ENCODE peak calls at places on chromosomes 13 and 19, in seven cellular contexts. V, B, O, E, R, M and L are unnamed samples.

GRCh38 chr13:50365683-50366391 is 350.6 kb downstream of the KCNRG start:
- DNase-seq in V (no peak), O (peak; percentile 71), M (no peak), E (no peak), R (no peak), B (no peak), L (peak; percentile 59)

GRCh38 chr13:31944262-31945160 is 87.1 kb upstream of the FRY start:
- DNase-seq in V (no peak), M (no peak), B (no peak), E (no peak), O (no peak), R (no peak), L (no peak)

GRCh38 chr13:50910483-50910805 is 853 bp downstream of the RNASEH2B start:
- DNase-seq in M (peak; percentile 49), V (peak; percentile 36), E (peak; percentile 42), B (peak; percentile 54), R (no peak), O (no peak), L (no peak)

GRCh38 chr13:112893570-112894422 is 75.2 kb upstream of the MCF2L start:
- DNase-seq in O (no peak), M (no peak), B (peak; percentile 23), V (no peak), E (peak; percentile 84), R (no peak), L (peak; percentile 38)

GRCh38 chr13:22014469-22014868 is 343.6 kb downstream of the FGF9 start:
- DNase-seq in R (no peak), O (peak; percentile 5), M (no peak), V (no peak), E (no peak), B (no peak), L (no peak)

GRCh38 chr19:1069009-1069779 is 2.2 kb downstream of the ARHGAP45 start:
- DNase-seq in R (peak; percentile 67), M (no peak), B (no peak), V (peak; percentile 50), E (no peak), O (no peak), L (no peak)

GRCh38 chr13:53151692-53152421 is 123.2 kb downstream of the OLFM4 start:
- DNase-seq in V (peak; percentile 17), E (peak; percentile 85), M (no peak), O (no peak), R (no peak), B (peak; percentile 42), L (peak; percentile 62)

GRCh38 chr19:46786236-46787039 is 2.0 kb downstream of the SLC1A5 start:
- DNase-seq in V (peak; percentile 77), O (peak; percentile 82), M (peak; percentile 70), B (peak; percentile 94), R (peak; percentile 69), E (peak; percentile 32), L (peak; percentile 85)

GRCh38 chr13:35994131-35994966 is 136.8 kb downstream of the DCLK1 start:
- DNase-seq in O (peak; percentile 79), M (peak; percentile 71), V (peak; percentile 64), E (no peak), R (peak; percentile 56), B (peak; percentile 99), L (no peak)

GRCh38 chr13:60090579-60090978 is 73.1 kb downstream of the DIAPH3 start:
- DNase-seq in B (peak; percentile 17), V (no peak), E (no peak), R (no peak), M (no peak), O (no peak), L (no peak)
- H3K4me3 ChIP-seq in B (no peak overlapping the region), V (no peak overlapping the region), E (no peak overlapping the region), R (no peak overlapping the region), M (no peak overlapping the region), O (no peak overlapping the region), L (no peak overlapping the region)

GRCh38 chr19:45517238-45517637 is 10.0 kb downstream of the VASP start:
- DNase-seq in O (no peak), R (no peak), B (no peak), E (no peak), M (no peak), V (no peak), L (no peak)
- H3K4me1 ChIP-seq in O (peaks cover 17% of the 10 kb centered on the region), R (peaks cover 7% of the 10 kb centered on the region), B (peaks cover 5% of the 10 kb centered on the region), E (no peaks in the 10 kb centered on the region), M (peaks cover 8% of the 10 kb centered on the region), V (peaks cover 37% of the 10 kb centered on the region), L (peaks cover 16% of the 10 kb centered on the region)

DNA sequence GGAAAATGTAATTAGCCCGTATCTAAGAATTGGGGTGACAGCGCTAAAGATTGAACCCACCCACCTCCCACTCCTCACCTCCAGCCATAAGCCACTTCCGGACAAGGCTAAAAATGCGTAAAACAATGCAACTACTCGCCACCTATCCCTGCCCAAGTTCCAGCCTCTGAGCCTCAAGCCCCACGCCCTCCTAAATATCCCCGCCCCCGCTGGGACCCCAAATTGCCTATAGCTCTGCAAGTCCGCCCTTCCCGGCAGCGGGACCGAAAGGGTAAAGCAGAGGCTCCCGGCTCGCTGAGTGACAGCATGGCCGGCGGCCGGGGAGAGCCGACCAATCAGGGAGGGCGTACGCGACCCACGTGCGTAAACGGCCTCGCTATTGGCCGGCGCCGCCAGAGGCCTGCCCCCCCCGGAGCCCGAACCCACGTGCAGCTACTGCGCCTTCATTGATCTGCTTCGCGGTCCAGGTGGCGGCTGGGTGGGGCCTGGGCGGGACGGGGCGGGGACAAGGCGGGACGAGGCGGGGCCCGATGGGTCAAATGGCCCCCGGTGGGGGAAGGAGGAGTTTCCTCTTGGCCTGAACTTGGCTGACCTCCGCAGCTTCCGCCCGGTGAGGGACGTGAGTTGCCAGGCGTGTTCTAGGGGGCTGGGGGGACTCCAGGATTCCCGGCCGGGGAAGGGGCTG is at the start of gene TLE6:
- DNase-seq in O (peak; percentile 94), B (peak; percentile 91), M (peak; percentile 96), V (peak; percentile 96), R (peak; percentile 96), E (peak; percentile 98), L (peak; percentile 96)
- H3K4me3 ChIP-seq in O (peak within 1 kb of the TSS; percentile 61), B (peak within 1 kb of the TSS; percentile 72), M (peak within 1 kb of the TSS; percentile 25), V (peak within 1 kb of the TSS; percentile 30), R (peak within 1 kb of the TSS; percentile 76), E (peak within 1 kb of the TSS; percentile 40), L (peak within 1 kb of the TSS; percentile 29)

GRCh38 chr19:55684946-55685681 is 10.1 kb downstream of the EPN1 start:
- DNase-seq in M (no peak), B (no peak), V (no peak), O (no peak), R (peak; percentile 10), E (no peak), L (no peak)

GRCh38 chr19:55687281-55688172 is 12.5 kb downstream of the EPN1 start:
- DNase-seq in M (no peak), O (no peak), R (no peak), E (no peak), B (no peak), V (no peak), L (peak; percentile 94)

GRCh38 chr19:55686311-55687050 is 11.5 kb downstream of the EPN1 start:
- DNase-seq in O (no peak), M (no peak), E (no peak), B (no peak), V (no peak), R (no peak), L (no peak)

GRCh38 chr19:55683449-55684261 is 8.6 kb downstream of the EPN1 start:
- DNase-seq in V (no peak), B (no peak), E (no peak), M (no peak), R (peak; percentile 2), O (no peak), L (peak; percentile 97)

DNA sequence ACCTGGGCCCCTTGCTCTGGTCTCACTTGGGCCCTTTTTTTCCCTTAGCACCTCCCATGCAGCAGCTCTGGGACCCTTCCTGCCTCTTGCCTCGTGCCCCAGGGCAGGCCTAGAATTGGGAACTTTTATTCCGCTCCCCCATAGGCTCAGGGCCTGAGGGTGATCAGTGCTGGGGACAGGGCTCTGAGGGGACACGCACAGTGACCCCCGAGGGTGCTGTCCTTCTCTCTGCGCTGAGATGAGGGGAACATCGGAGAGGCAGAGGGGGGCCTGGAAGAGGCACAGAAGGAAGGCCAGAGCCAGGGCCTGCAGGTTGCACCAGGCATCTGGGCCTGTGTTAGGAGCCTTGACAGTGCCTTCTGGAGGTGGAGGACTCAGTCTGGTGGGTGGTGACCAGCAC is 10.8 kb downstream of the EPN1 start:
- DNase-seq in M (no peak), O (no peak), R (no peak), E (no peak), B (no peak), V (no peak), L (no peak)
- H3K4me1 ChIP-seq in M (no peaks in the 10 kb centered on the region), O (no peaks in the 10 kb centered on the region), R (no peaks in the 10 kb centered on the region), E (no peaks in the 10 kb centered on the region), B (peaks cover 3% of the 10 kb centered on the region), V (no peaks in the 10 kb centered on the region), L (peaks cover 4% of the 10 kb centered on the region)

DNA sequence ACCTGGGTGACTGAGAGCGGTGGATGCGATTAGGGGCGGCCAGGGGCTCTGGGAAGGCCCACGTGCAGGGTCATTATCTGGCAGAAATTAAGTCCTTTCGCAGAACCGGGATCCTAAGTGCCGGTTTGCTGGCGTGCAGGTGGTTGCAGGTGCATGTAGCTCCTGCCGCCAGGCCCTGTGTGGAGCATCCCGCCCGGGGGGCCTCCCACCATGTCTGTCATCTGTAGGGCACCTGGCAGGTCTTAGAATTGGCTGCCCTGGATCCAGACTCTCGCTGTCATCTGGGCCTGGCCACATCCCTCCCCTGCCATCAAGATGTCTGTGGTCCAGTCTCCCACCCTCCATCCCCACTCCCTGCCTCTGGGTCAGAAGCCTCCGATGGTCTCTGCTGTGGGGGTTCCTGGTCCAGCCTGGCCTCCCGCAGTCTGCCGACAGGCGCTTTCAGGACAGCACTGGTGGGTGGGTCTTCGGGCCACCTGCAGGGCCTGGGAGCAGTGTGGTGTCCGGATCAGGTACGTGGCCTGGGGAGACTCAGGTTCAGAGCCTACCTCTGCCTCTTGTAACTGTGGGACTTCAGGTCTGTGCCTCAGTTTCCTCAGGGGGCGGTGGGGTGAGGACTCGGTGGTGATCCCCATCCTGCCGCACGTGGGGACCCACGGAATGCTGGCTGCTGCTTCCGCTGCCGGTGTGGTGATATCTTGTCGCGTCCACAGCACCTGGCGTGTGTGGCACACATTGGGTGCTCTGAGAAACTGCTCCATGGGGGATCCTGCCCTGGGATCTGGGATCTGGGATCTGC is 5.4 kb downstream of the GNA11 start:
- DNase-seq in M (no peak), E (no peak), B (no peak), V (peak; percentile 5), O (no peak), R (no peak), L (no peak)
- H3K4me3 ChIP-seq in M (no peak overlapping the region), E (no peak overlapping the region), B (no peak overlapping the region), V (no peak overlapping the region), O (no peak overlapping the region), R (peak overlapping the region; percentile 98), L (no peak overlapping the region)